ENCODE peak calls at places on chromosomes 7 and 10, in four cellular contexts. J is HEK293T, V is HepG2, E is K562. W is an unnamed sample.

GRCh38 chr10:34584164-34584563 is 230.9 kb downstream of the PARD3 start:
- DNase-seq in V (no peak), E (no peak), J (no peak), W (no peak)

GRCh38 chr7:151727579-151728285 is 149.2 kb downstream of the PRKAG2 start:
- DNase-seq in V (no peak), J (peak), E (peak), W (no peak)

GRCh38 chr10:102245101-102245931 is at the start of gene GBF1:
- DNase-seq in J (peak), V (peak), E (peak), W (peak)

GRCh38 chr10:6411424-6411823 is 168.7 kb downstream of the PRKCQ start:
- DNase-seq in J (no peak), V (no peak), E (no peak), W (no peak)

GRCh38 chr7:25770670-25771069 is 381.3 kb upstream of the NFE2L3 start:
- DNase-seq in V (no peak), E (no peak), J (no peak), W (no peak)

GRCh38 chr7:414681-415560 is 104.7 kb downstream of the PDGFA start:
- DNase-seq in V (no peak), E (no peak), J (no peak), W (no peak)

GRCh38 chr7:98251251-98251843 is 685 bp downstream of the TECPR1 start:
- DNase-seq in E (no peak), J (peak), V (peak), W (no peak)

GRCh38 chr7:2487586-2488271 is 11.5 kb upstream of the GRIFIN start:
- DNase-seq in V (no peak), E (no peak), J (no peak), W (no peak)

GRCh38 chr7:103547451-103548284 is 101.7 kb upstream of the SLC26A5 start:
- DNase-seq in E (no peak), J (no peak), V (no peak), W (no peak)

GRCh38 chr7:44811093-44811492 is 14.6 kb downstream of the PPIA start:
- DNase-seq in E (no peak), V (peak), J (no peak), W (no peak)

GRCh38 chr7:93055543-93056107 is 62.2 kb downstream of the SAMD9 start:
- DNase-seq in E (no peak), J (peak), V (peak), W (no peak)

GRCh38 chr7:141433698-141434097 is 117.5 kb upstream of the AGK start:
- DNase-seq in V (no peak), J (no peak), E (no peak), W (no peak)

GRCh38 chr10:101558671-101559595 is 29.1 kb downstream of the POLL start:
- DNase-seq in J (no peak), E (no peak), V (no peak), W (no peak)

GRCh38 chr10:126060232-126060935 is 164.0 kb downstream of the FANK1 start:
- DNase-seq in J (no peak), E (no peak), V (no peak), W (no peak)

GRCh38 chr10:62166331-62167154 is 102.1 kb downstream of the RTKN2 start:
- DNase-seq in J (no peak), E (no peak), V (no peak), W (peak)

GRCh38 chr7:143410523-143411004 is 1.9 kb upstream of the EPHA1 start:
- DNase-seq in V (no peak), J (no peak), E (no peak), W (no peak)

GRCh38 chr7:26280723-26281122 is 10.9 kb upstream of the SNX10 start:
- DNase-seq in E (no peak), V (no peak), J (no peak), W (no peak)

GRCh38 chr10:114648368-114648767 is 9.7 kb downstream of the ABLIM1 start:
- DNase-seq in V (peak), J (no peak), E (no peak), W (no peak)

GRCh38 chr7:141012696-141013344 is 1.9 kb downstream of the MRPS33 start:
- DNase-seq in E (peak), V (no peak), J (no peak), W (no peak)

GRCh38 chr10:86711957-86712708 is 43.8 kb downstream of the LDB3 start:
- DNase-seq in J (peak), E (no peak), V (no peak), W (peak)

GRCh38 chr7:1121886-1122831 is 34.2 kb downstream of the GPER1 start:
- DNase-seq in E (no peak), J (no peak), V (no peak), W (no peak)

GRCh38 chr7:12942599-12942998 is 255.2 kb downstream of the ARL4A start:
- DNase-seq in E (no peak), J (no peak), V (peak), W (no peak)

GRCh38 chr7:54292171-54292925 is 249.8 kb upstream of the VSTM2A start:
- DNase-seq in V (no peak), J (no peak), E (no peak), W (no peak)

GRCh38 chr7:80374321-80374720 is 137.5 kb downstream of the GNAT3 start:
- DNase-seq in E (no peak), V (no peak), J (no peak), W (no peak)

GRCh38 chr7:156147104-156147503 is 334.8 kb upstream of the SHH start:
- DNase-seq in J (no peak), V (peak), E (no peak), W (no peak)

GRCh38 chr10:49579621-49580020 is 30.5 kb upstream of the SLC18A3 start:
- DNase-seq in J (no peak), E (no peak), V (no peak), W (no peak)

DNA sequence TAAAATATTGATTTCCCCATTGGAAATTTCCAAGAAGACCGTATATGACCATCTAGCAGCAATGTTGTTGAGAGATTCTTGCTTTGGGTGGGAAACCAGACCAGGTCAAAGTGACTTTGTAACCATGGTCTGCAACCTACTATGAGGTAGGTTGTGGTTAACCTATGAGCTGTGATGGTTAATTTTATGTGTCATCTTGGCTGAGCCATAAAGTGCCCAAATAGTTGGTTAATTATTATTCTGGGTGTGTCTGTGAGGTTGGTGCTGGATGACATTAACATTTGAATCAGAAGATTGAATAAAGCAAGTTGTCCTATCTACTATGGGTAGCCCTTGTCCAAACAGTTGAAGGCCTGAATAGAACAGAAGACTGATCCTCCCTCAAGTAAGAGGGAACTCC is 18.3 kb upstream of the RALA start:
- DNase-seq in J (no peak), E (no peak), V (no peak), W (no peak)
- TF ChIP-seq TARDBP in J (no peak), E (no peak), V (no peak), W (no peak)

GRCh38 chr7:96495751-96496216 is 173.9 kb upstream of the SLC25A13 start:
- DNase-seq in V (no peak), E (no peak), J (no peak), W (peak)
- TF ChIP-seq TARDBP in V (no peak), E (no peak), J (no peak), W (no peak)

GRCh38 chr10:113096111-113097045 is 146.3 kb downstream of the TCF7L2 start:
- DNase-seq in V (no peak), J (no peak), E (no peak), W (no peak)

GRCh38 chr10:113103131-113103830 is 153.2 kb downstream of the TCF7L2 start:
- DNase-seq in J (no peak), E (no peak), V (no peak), W (no peak)

GRCh38 chr10:113097046-113097415 is 147.0 kb downstream of the TCF7L2 start:
- DNase-seq in V (no peak), E (no peak), J (no peak), W (no peak)

GRCh38 chr10:113100299-113100680 is 150.2 kb downstream of the TCF7L2 start:
- DNase-seq in J (no peak), E (no peak), V (no peak), W (no peak)

DNA sequence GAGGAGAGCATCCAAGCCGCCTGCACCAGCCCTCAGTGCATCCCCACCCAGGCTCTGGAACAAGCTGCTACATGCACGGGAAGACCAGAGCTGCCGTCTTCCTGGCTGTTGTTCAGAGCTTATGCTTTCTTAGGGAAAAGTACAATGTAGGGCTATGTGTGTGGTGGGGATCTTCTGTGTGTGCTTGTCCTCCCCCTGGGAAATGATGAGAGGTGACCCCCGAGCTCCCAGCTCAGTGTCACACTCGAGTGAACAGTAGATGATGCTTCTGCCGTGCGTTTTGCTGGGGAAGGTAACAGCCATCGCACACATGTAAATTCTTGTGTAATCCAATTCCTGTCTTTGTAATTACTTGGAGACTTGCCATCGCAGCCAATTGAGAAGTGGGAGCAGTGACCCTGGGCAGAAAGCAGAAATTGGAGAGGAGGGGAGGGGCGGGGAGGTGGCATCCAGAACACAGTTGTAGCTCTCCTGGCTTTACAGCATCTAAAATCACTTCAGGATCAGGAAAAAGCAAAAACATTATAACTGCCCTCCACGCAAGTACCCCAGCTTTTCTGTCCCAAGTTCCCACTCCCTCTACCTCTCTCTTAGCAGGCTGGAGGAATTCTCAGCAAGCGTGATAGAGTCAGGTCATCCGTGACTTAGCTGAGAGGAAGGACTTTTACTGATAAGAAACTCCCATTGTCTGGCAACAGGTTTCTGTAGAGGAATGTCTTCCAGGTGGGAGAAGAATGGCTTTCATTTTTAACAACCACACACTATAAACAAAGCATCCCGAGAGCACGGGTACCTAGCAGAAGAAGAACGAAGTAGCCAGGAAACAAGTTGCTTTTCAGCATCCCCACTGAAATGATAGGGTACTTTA is 149.6 kb downstream of the TCF7L2 start:
- DNase-seq in E (no peak), J (peak), V (no peak), W (no peak)
- TF ChIP-seq TARDBP in E (no peak), J (no peak), V (no peak), W (no peak)

DNA sequence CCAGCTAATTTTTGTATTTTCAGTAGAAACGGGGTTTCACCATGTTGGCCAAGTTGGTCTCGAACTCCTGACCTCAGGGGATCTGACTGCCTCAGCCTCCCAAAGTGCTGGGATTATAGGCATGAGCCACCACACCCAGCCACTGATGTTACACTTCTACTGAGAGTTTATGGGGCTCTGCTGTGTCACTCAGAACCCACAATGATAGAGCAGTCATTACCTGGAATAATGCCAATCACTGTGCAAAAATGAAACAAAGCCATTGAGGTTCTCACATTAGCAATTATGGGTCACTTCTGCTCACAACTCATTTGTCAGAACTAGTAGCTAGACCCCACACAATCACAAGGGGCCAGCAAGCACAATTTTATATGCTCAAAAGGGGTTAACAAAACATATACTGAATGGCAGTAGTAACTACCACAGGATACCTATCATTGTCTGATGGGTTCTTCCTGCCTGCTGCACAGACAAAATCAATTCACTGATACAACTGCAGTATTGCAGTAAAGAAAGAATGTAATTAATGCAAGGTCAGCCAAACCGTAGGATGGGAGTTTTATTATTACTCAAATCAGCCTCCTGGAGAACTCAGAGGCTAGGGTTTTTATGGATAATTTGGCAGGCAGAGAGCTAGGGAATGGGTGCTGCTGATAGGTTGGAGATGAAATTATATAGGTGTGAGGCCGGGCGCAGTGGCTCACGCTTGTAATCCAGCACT is 72.1 kb upstream of the TRIM24 start:
- DNase-seq in V (no peak), E (no peak), J (no peak), W (no peak)
- TF ChIP-seq TARDBP in V (no peak), E (no peak), J (no peak), W (no peak)

DNA sequence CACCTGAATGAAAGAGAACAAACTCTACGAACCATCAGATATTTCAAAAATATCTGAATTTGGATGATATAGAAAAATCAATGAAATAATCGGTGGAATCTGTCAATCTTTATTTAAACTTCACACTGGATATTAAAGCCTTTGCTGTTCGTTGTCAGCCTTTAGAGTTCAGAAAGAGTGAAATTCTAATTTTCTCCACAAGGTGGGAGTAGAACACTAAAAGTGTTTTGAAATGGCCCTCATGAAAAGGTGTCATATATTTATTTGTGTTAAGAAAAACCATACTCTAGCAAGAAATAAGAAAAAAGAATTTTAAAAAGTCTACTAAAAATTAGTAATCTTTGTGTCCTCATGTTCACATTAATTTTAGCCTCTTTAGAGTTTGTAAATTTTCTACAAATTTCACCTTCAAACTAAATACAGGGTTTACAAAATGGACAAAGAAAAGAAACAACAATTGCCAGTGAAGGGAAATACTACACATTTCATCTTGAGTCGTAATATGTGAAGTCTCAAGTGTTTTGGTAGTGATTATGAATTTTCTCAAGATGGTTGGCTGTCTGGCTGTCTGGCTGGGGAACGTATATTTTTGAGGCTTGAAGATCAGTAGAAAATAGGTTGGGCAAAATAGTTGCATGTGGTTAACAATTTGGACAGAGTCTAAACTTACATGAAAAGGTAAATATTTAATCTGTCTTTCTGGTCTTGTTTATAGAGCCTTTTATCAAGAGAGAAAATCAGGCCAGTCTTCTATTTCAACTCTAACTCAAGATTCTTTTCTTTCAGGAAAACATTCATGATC is 43.7 kb downstream of the DNAJB9 start:
- DNase-seq in J (peak), E (peak), V (peak), W (no peak)
- TF ChIP-seq TARDBP in J (no peak), E (no peak), V (no peak), W (no peak)

DNA sequence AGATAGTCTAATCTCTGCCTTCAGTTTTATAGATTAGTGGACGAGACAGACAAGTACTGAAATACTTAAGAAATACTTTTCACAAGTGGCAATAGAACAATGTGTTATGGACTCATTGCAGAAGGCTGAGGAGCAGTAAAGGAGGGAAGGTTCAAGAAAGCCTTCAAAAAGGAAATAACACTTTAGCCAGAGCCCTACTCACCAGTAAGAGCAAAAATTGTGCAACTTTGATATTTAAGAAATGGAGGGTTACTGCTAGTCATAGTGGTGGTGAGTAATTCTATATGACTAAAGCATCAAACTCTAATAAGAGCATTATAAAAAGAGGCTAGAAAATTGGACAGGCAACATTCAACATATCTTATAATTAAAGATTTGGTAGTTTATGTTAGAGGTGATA is 28.8 kb downstream of the PTPN12 start:
- DNase-seq in V (no peak), E (no peak), J (no peak), W (no peak)
- TF ChIP-seq TARDBP in V (no peak), E (no peak), J (no peak), W (no peak)

DNA sequence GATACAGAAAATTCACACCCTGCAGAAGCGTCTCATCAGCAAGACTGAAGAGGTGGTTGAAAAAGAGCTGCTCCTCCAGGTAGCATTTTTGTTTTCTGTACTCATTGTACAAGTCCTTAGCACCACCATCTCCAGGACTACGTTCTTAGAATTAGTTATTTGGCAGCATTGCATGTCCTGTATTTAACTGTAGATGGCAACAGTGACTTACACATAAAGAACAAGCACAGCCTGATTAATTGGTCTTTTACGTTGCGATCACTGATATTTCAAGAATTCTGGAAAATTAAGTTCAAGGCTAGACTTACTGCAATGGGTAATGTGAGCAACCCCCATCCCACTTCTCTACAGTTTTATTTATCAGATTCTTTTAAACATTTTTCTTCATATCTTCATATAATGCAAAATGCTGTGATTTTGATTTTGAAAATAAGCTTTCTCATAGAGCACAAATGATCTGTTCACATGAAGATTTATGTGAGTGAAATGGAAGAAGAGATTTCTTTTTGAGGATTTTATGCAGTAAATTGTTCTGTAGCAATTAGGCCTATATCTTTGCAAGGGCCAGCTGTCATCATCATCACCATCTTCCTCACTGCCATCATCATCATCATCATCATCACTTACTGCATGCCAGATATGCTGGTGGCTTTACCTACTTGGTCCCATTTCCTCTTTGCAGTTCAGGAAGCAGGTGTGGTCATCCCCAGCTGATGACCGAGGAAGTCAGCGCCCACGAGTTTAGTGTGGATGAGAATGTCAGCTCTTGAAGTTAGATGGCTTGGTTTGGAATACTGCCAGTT is 53.3 kb downstream of the CFAP58 start:
- DNase-seq in J (peak), E (no peak), V (peak), W (no peak)
- TF ChIP-seq TARDBP in J (no peak), E (no peak), V (no peak), W (no peak)